ENCODE peak calls at places on chromosomes 7 and 10, in five cellular contexts. K is GM12865, N is GM13976, J is nephron progenitor cell, O is transverse colon. I is an unnamed sample.

GRCh38 chr7:146208484-146208883 is 91.9 kb downstream of the CNTNAP2 start:
- DNase-seq in K (no peak), N (no peak), J (no peak), O (no peak), I (no peak)

GRCh38 chr10:119028900-119029612 is 458 bp upstream of the NANOS1 start:
- DNase-seq in K (peak; percentile 93), N (peak; percentile 96), J (peak; percentile 92), O (peak; percentile 89), I (peak; percentile 95)

GRCh38 chr7:112414855-112415490 is 35.3 kb upstream of the IFRD1 start:
- DNase-seq in K (peak; percentile 25), N (no peak), J (no peak), O (no peak), I (no peak)

GRCh38 chr7:90717286-90718060 is 121.4 kb downstream of the CDK14 start:
- DNase-seq in K (no peak), N (no peak), J (no peak), O (no peak), I (no peak)

GRCh38 chr7:134034652-134035051 is 92.5 kb upstream of the LRGUK start:
- DNase-seq in K (no peak), N (no peak), J (no peak), O (no peak), I (no peak)

GRCh38 chr10:115947104-115947503 is 325.9 kb downstream of the GFRA1 start:
- DNase-seq in K (no peak), N (no peak), J (no peak), O (no peak), I (no peak)

GRCh38 chr10:29099001-29099400 is 189.9 kb upstream of the LYZL1 start:
- DNase-seq in K (no peak), N (no peak), J (no peak), O (no peak), I (no peak)

GRCh38 chr7:156777364-156778069 is 115.5 kb downstream of the LMBR1 start:
- DNase-seq in K (no peak), N (peak; percentile 28), J (no peak), O (no peak), I (no peak)

GRCh38 chr10:3067045-3067858 is at the start of gene PFKP:
- DNase-seq in K (peak; percentile 59), N (peak; percentile 87), J (peak; percentile 66), O (peak; percentile 58), I (peak; percentile 49)

GRCh38 chr7:84998665-84999064 is 188.2 kb downstream of the SEMA3D start:
- DNase-seq in K (no peak), N (no peak), J (no peak), O (no peak), I (no peak)

GRCh38 chr7:120473352-120473751 is 200.4 kb downstream of the KCND2 start:
- DNase-seq in K (no peak), N (no peak), J (no peak), O (no peak), I (no peak)

GRCh38 chr7:142809671-142810070 is 38.9 kb downstream of the PRSS2 start:
- DNase-seq in K (peak; percentile 52), N (no peak), J (no peak), O (no peak), I (no peak)

GRCh38 chr10:76023007-76023406 is 591.6 kb downstream of the LRMDA start:
- DNase-seq in K (no peak), N (no peak), J (no peak), O (no peak), I (no peak)

GRCh38 chr10:46525177-46525823 is 31.2 kb downstream of the GPRIN2 start:
- DNase-seq in K (peak; percentile 19), N (no peak), J (peak; percentile 15), O (peak; percentile 7), I (peak; percentile 15)

GRCh38 chr10:31320179-31320597 is 1.2 kb downstream of the ZEB1 start:
- DNase-seq in K (peak; percentile 84), N (peak; percentile 55), J (peak; percentile 29), O (peak; percentile 42), I (peak; percentile 43)

GRCh38 chr10:70558295-70558694 is 44.2 kb downstream of the PRF1 start:
- DNase-seq in K (no peak), N (no peak), J (no peak), O (no peak), I (no peak)

GRCh38 chr10:123135415-123136141 is at the start of gene HMX3:
- DNase-seq in K (peak; percentile 81), N (peak; percentile 85), J (peak; percentile 38), O (no peak), I (peak; percentile 56)

GRCh38 chr7:21960922-21961321 is 15.2 kb upstream of the CDCA7L start:
- DNase-seq in K (no peak), N (no peak), J (no peak), O (no peak), I (no peak)

GRCh38 chr7:120725376-120726039 is 132.4 kb downstream of the TSPAN12 start:
- DNase-seq in K (peak; percentile 49), N (peak; percentile 18), J (no peak), O (no peak), I (no peak)

GRCh38 chr7:151705744-151706567 is 171.0 kb downstream of the PRKAG2 start:
- DNase-seq in K (peak; percentile 33), N (peak; percentile 56), J (peak; percentile 45), O (peak; percentile 32), I (no peak)

GRCh38 chr7:84412161-84412969 is 217.8 kb upstream of the SEMA3A start:
- DNase-seq in K (no peak), N (no peak), J (no peak), O (no peak), I (no peak)

GRCh38 chr10:130337696-130338587 is 201.8 kb downstream of the GLRX3 start:
- DNase-seq in K (no peak), N (no peak), J (no peak), O (no peak), I (no peak)

GRCh38 chr10:130338588-130339070 is 202.4 kb downstream of the GLRX3 start:
- DNase-seq in K (no peak), N (no peak), J (no peak), O (no peak), I (no peak)

GRCh38 chr10:130335336-130335735 is 199.1 kb downstream of the GLRX3 start:
- DNase-seq in K (no peak), N (no peak), J (no peak), O (no peak), I (no peak)

GRCh38 chr10:130337305-130337640 is 201.1 kb downstream of the GLRX3 start:
- DNase-seq in K (no peak), N (no peak), J (no peak), O (no peak), I (no peak)

DNA sequence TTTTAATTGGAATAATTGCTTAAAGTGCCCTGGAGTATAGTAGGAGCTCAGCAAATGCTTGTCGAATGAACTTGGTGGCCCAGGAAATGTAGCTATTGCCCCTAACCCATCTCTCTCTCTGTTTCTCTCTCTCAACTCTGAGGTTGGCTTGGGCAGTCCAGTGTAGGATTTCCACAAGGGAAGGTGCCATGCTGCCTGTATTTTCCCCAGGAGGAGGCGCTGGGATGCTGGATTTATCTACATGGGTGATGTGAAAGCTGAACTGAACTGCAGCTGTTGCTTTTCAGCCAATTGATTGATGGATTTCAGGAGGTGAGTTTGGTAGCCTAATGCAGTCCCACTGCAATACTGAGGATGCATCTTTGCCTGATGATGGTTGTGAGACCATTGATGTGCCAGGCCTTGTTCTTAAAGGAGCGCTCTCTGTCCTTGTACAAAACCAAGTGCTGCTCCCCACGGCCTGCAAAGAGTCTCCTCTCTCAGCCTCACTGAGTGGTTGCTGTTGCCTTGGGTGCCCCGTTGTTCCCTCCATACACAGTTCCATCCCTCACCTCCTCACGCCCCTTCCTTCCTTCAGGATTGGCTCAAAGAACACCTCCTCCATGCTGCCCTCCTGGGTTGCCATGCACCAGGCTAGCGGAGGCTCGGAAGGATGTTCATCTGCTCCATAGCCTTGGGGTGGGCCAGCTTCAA is 200.6 kb downstream of the GLRX3 start:
- DNase-seq in K (no peak), N (no peak), J (peak; percentile 41), O (no peak), I (peak; percentile 32)
- TF ChIP-seq CTCF in K (no peak), N (no peak), J (peak; percentile 35), O (no peak), I (no peak)

GRCh38 chr10:79331226-79331625 is 16.0 kb upstream of the PPIF start:
- DNase-seq in K (no peak), N (no peak), J (no peak), O (no peak), I (no peak)

GRCh38 chr10:79328737-79329504 is 18.3 kb upstream of the PPIF start:
- DNase-seq in K (no peak), N (no peak), J (no peak), O (peak; percentile 47), I (no peak)

GRCh38 chr10:79329529-79329928 is 17.7 kb upstream of the PPIF start:
- DNase-seq in K (no peak), N (no peak), J (no peak), O (no peak), I (no peak)

GRCh38 chr10:79333513-79333912 is 13.8 kb upstream of the PPIF start:
- DNase-seq in K (no peak), N (no peak), J (no peak), O (no peak), I (no peak)

GRCh38 chr10:79331709-79332108 is 15.6 kb upstream of the PPIF start:
- DNase-seq in K (peak; percentile 90), N (peak; percentile 86), J (no peak), O (no peak), I (no peak)
- TF ChIP-seq CTCF in K (no peak), N (no peak), J (no peak), O (no peak), I (no peak)

GRCh38 chr7:41755100-41755499 is 52.2 kb upstream of the INHBA start:
- DNase-seq in K (no peak), N (no peak), J (no peak), O (no peak), I (no peak)

GRCh38 chr7:41756783-41757182 is 53.9 kb upstream of the INHBA start:
- DNase-seq in K (no peak), N (no peak), J (no peak), O (no peak), I (no peak)

GRCh38 chr7:41754046-41754445 is 51.2 kb upstream of the INHBA start:
- DNase-seq in K (no peak), N (no peak), J (no peak), O (no peak), I (no peak)

GRCh38 chr7:41747951-41748350 is 45.1 kb upstream of the INHBA start:
- DNase-seq in K (no peak), N (no peak), J (no peak), O (no peak), I (no peak)

DNA sequence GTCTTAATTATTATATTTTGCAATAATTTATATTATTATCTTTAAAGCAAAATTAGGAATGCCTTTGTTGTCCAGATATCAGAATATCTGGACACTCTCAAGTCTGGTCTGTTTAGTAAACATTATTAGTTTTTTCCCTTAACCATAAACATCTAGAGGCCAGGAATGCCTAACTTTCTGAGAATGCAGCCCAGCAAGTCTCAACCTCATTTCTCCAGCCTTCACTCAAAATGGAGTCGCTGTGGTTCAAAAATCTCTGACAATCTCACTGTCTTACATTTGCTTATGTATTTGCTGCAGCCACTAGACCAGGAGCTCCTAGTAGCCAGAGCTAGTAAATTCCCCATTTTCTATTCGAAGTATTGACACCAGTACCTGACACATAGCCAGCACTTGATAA is 49.7 kb upstream of the INHBA start:
- DNase-seq in K (no peak), N (no peak), J (no peak), O (no peak), I (no peak)
- TF ChIP-seq CTCF in K (no peak), N (no peak), J (no peak), O (no peak), I (no peak)

DNA sequence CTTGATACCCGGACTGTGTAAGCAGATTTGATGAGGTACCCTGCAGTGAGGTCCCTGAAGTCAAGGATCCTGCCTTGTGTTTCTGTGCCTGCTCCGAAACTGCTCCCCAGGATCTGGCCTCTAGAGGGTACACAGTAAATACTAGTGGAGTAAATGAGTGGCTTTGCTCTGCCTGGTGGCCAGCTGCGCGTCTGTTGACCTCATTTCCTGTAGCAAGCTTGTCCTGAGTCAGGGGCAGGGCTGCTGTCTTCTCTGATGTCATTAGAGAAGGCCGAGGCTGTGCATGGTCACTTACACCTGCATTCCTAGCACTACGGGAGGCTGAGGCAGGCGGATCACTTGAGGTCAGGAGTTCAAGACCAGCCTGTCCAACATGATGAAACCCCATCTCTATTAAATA is 191.8 kb downstream of the FANK1 start:
- DNase-seq in K (no peak), N (no peak), J (no peak), O (no peak), I (peak; percentile 57)
- TF ChIP-seq CTCF in K (no peak), N (no peak), J (no peak), O (no peak), I (no peak)